ENCODE peak calls at places on chromosomes 7 and 10, in five cellular contexts. M is esophagus squamous epithelium, C is A549, A is suprapubic skin, O is ovary. D is an unnamed sample.

GRCh38 chr7:45149606-45150005 is 8.0 kb upstream of the RAMP3 start:
- DNase-seq in M (no peak), C (no peak), A (peak; percentile 15), O (no peak), D (no peak)

GRCh38 chr7:106347229-106347833 is 62.5 kb upstream of the NAMPT start:
- DNase-seq in M (no peak), C (no peak), A (no peak), O (no peak), D (no peak)

GRCh38 chr10:62264702-62265436 is 3.8 kb downstream of the RTKN2 start:
- DNase-seq in M (no peak), C (peak; percentile 85), A (no peak), O (no peak), D (no peak)

GRCh38 chr7:50303894-50304157 is 690 bp upstream of the IKZF1 start:
- DNase-seq in M (no peak), C (no peak), A (no peak), O (no peak), D (no peak)

GRCh38 chr10:122112625-122113160 is 123.7 kb downstream of the TACC2 start:
- DNase-seq in M (no peak), C (peak; percentile 96), A (peak; percentile 88), O (peak; percentile 89), D (no peak)

GRCh38 chr7:20191044-20191867 is 25.9 kb downstream of the MACC1 start:
- DNase-seq in M (no peak), C (no peak), A (no peak), O (no peak), D (no peak)

GRCh38 chr10:44070282-44070681 is 314.6 kb downstream of the CXCL12 start:
- DNase-seq in M (no peak), C (no peak), A (no peak), O (no peak), D (no peak)

GRCh38 chr10:5524721-5525531 is at the start of gene CALML3:
- DNase-seq in M (no peak), C (no peak), A (peak; percentile 65), O (peak; percentile 37), D (no peak)

GRCh38 chr10:4526426-4526825 is 299.6 kb upstream of the AKR1E2 start:
- DNase-seq in M (no peak), C (no peak), A (no peak), O (no peak), D (no peak)

GRCh38 chr10:128180843-128181242 is 54.6 kb upstream of the MKI67 start:
- DNase-seq in M (no peak), C (no peak), A (no peak), O (no peak), D (no peak)

GRCh38 chr7:23931633-23932032 is 221.6 kb downstream of the STK31 start:
- DNase-seq in M (no peak), C (no peak), A (no peak), O (no peak), D (no peak)

GRCh38 chr10:56003555-56003954 is 357.5 kb downstream of the ZWINT start:
- DNase-seq in M (no peak), C (no peak), A (no peak), O (no peak), D (no peak)

GRCh38 chr10:29473411-29474100 is 161.2 kb downstream of the SVIL start:
- DNase-seq in M (no peak), C (no peak), A (no peak), O (no peak), D (no peak)

GRCh38 chr10:129955591-129956284 is 8.3 kb downstream of the EBF3 start:
- DNase-seq in M (no peak), C (peak; percentile 43), A (no peak), O (no peak), D (no peak)

GRCh38 chr7:2637066-2637471 is 5.3 kb downstream of the TTYH3 start:
- DNase-seq in M (no peak), C (no peak), A (peak; percentile 64), O (no peak), D (no peak)
- TF ChIP-seq POLR2A in M (no peak), C (no peak), A (no peak), O (no peak), D (no peak)

DNA sequence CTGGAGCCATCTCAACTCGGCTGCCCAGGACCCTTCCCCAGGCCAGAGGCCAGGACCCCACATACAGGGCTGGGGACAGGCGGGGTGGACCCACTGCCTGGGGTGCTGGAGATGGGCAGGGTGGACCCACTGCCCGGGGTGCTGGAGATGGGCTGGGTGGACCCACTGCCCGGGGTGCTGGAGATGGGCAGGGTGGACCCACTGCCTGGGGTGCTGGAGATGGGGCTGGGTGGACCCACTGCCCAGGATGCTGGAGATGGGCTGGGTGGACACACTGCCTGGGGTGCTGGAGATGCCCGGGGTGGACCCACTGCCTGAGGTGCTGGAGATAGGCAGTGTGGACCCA is 32.4 kb upstream of the FOXL3 start:
- DNase-seq in M (no peak), C (no peak), A (no peak), O (peak; percentile 25), D (no peak)
- H3K9me3 ChIP-seq in M (peaks cover 10% of the 10 kb centered on the region), C (peaks cover 62% of the 10 kb centered on the region), A (peaks cover 5% of the 10 kb centered on the region), O (no peaks in the 10 kb centered on the region), D (no peaks in the 10 kb centered on the region)

DNA sequence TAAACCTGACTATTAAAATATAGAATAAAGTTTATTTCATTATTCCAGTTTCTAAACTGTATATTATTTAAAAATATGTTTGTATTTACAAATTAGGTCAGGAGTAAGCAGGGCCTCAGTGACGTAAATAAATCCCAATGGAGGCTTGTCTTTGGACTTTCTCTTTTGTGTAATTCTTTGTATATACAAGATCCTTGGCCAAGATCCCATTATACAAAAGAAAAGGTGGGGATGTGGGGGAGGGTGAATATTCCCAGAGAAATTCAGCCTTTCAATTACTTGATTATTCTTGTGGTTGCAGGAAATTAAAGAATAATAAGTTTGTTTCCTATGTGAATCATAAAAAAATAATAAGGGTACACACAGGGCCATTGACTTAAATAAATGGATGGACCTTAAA is 178.7 kb upstream of the PRPS1L1 start:
- DNase-seq in M (no peak), C (no peak), A (no peak), O (no peak), D (no peak)
- TF ChIP-seq POLR2A in M (no peak), C (no peak), A (no peak), O (no peak), D (no peak)

GRCh38 chr10:37495415-37495814 is 362.0 kb downstream of the ZNF248 start:
- DNase-seq in M (no peak), C (peak; percentile 53), A (no peak), O (no peak), D (no peak)

GRCh38 chr10:37490266-37490665 is 364.9 kb downstream of the ANKRD30A start:
- DNase-seq in M (no peak), C (peak; percentile 66), A (no peak), O (no peak), D (no peak)

DNA sequence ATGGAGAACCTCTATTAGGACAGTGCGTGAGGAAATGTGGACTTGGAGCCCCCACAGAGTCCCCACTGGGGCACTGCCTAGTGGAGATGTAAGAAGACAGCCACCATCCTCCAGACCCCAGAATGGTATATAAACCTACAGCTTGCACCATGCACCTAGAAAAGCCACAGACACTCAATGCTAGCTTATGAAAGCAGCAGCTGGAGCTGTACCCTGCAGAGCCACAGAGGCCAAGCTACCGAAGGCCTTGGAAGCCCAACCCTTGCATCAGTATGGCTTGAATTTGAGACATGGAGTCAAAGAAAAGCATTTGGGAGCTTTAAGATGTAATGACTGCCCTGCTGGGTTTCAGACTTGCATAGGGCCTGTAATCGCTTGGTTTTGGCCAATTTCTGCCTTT is 361.3 kb downstream of the ZNF248 start:
- DNase-seq in M (no peak), C (no peak), A (no peak), O (no peak), D (no peak)
- H3K9me3 ChIP-seq in M (no peaks in the 10 kb centered on the region), C (peaks cover 7% of the 10 kb centered on the region), A (peaks cover 4% of the 10 kb centered on the region), O (no peaks in the 10 kb centered on the region), D (no peaks in the 10 kb centered on the region)

GRCh38 chr7:27739914-27740448 is at the start of gene TAX1BP1:
- DNase-seq in M (peak; percentile 61), C (peak; percentile 94), A (peak; percentile 97), O (peak; percentile 97), D (peak; percentile 96)
- TF ChIP-seq POLR2A in M (peak; percentile 98), C (peak; percentile 83), A (peak; percentile 84), O (peak; percentile 100), D (peak; percentile 99)

GRCh38 chr10:131427253-131427652 is 115.7 kb upstream of the TCERG1L start:
- DNase-seq in M (no peak), C (no peak), A (no peak), O (peak; percentile 21), D (no peak)

GRCh38 chr10:131426530-131426898 is 115.0 kb upstream of the TCERG1L start:
- DNase-seq in M (no peak), C (no peak), A (no peak), O (no peak), D (no peak)

GRCh38 chr10:131424053-131424452 is 112.5 kb upstream of the TCERG1L start:
- DNase-seq in M (no peak), C (no peak), A (no peak), O (peak; percentile 71), D (no peak)

GRCh38 chr10:131424836-131425506 is 113.5 kb upstream of the TCERG1L start:
- DNase-seq in M (no peak), C (no peak), A (no peak), O (no peak), D (no peak)

DNA sequence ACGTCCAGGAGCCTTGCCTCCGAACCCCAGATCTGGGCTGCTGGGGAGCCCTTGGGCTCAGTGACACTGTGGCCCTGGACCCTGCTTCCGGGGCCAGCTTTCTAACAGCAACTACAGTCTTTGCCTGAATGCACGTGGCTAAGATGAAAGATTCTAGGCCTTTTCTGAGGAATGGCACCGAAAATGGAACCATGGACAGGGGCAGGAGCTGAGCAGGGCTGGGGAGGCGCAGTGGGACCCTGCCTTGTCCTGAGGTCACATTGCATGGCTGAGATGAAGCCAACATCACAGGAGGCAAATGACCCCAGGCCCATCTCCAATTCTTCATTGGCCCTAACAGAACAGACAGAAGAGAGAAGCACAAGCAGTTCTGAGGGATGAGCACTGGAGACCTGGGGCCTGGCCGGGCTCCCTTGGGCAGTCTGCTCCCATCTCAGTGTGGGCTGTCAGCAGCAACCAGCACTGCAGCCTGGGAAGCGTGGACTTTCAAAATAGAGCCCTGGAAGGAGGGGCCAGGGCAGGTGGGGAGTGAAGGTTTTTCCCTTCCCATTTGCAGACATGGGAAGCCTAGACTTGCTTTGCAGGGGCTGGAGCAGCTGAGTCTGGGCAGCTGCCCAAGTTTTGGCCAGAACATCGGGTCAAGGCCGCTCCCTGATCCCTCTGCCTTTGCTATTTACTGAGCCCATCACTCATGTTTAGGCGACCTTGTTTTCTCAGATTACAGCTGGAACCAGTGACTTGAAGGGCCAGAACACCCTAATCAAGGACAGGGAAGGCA is 114.4 kb upstream of the TCERG1L start:
- DNase-seq in M (no peak), C (no peak), A (no peak), O (peak; percentile 93), D (no peak)
- H3K9me3 ChIP-seq in M (no peaks in the 10 kb centered on the region), C (no peaks in the 10 kb centered on the region), A (no peaks in the 10 kb centered on the region), O (no peaks in the 10 kb centered on the region), D (no peaks in the 10 kb centered on the region)

GRCh38 chr10:74150151-74151056 is at the start of gene AP3M1:
- DNase-seq in M (peak; percentile 65), C (no peak), A (peak; percentile 90), O (peak; percentile 86), D (no peak)
- TF ChIP-seq POLR2A in M (no peak), C (peak; percentile 49), A (no peak), O (peak; percentile 24), D (no peak)